ENCODE peak calls at places on chromosome 4, in seven cellular contexts. Y is OCI-LY7, A is left ventricle myocardium inferior, S is heart left ventricle, M is ascending aorta, K is astrocyte of the spinal cord, D is endodermal cell. X is an unnamed sample.

GRCh38 chr4:6885953-6886557 is 23.6 kb upstream of the TBC1D14 start:
- DNase-seq in K (peak), M (peak), D (no peak), A (peak), Y (peak), S (no peak), X (peak)

GRCh38 chr4:99447079-99447478 is 11.9 kb upstream of the ADH7 start:
- DNase-seq in Y (no peak), D (peak), K (peak), M (no peak), S (no peak), A (no peak), X (peak)

GRCh38 chr4:15131551-15131950 is 129.3 kb downstream of the CPEB2 start:
- DNase-seq in K (no peak), D (peak), S (no peak), A (no peak), M (no peak), Y (no peak), X (peak)

GRCh38 chr4:100299019-100299418 is 108.8 kb upstream of the DDIT4L start:
- DNase-seq in K (peak), S (no peak), A (no peak), Y (no peak), D (no peak), M (no peak), X (peak)

GRCh38 chr4:100168521-100168920 is 21.7 kb downstream of the DDIT4L start:
- DNase-seq in Y (no peak), D (no peak), M (no peak), K (no peak), S (no peak), A (no peak), X (peak)

GRCh38 chr4:189143255-189143654 is 797.4 kb upstream of the FRG1 start:
- DNase-seq in A (no peak), K (no peak), M (no peak), S (no peak), D (no peak), Y (no peak), X (peak)

GRCh38 chr4:183571350-183572076 is 66.7 kb downstream of the ING2 start:
- DNase-seq in Y (no peak), S (no peak), M (no peak), D (peak), A (no peak), K (peak), X (peak)

GRCh38 chr4:108779958-108780357 is 17.1 kb upstream of the ETNPPL start:
- DNase-seq in Y (no peak), M (no peak), A (no peak), S (no peak), D (no peak), K (no peak), X (no peak)

GRCh38 chr4:2364654-2365053 is 53.8 kb downstream of the ZFYVE28 start:
- DNase-seq in S (no peak), Y (no peak), M (no peak), A (peak), D (peak), K (peak), X (peak)

GRCh38 chr4:179586460-179586859 is 2144.2 kb upstream of the AGA start:
- DNase-seq in K (peak), D (no peak), S (no peak), M (no peak), A (no peak), Y (no peak), X (no peak)

GRCh38 chr4:113919611-113920010 is 59.8 kb downstream of the ARSJ start:
- DNase-seq in Y (no peak), A (no peak), D (no peak), K (peak), M (no peak), S (no peak), X (peak)

GRCh38 chr4:53981573-53981972 is 82.8 kb downstream of the CHIC2 start:
- DNase-seq in S (no peak), A (no peak), M (no peak), D (no peak), Y (no peak), K (no peak), X (no peak)

GRCh38 chr4:54228563-54229501 is at the start of gene PDGFRA:
- DNase-seq in K (peak), S (peak), A (peak), Y (no peak), M (no peak), D (peak), X (peak)

GRCh38 chr4:171846232-171846631 is 33.0 kb downstream of the GALNTL6 start:
- DNase-seq in K (peak), D (peak), A (no peak), M (no peak), S (no peak), Y (peak), X (peak)

GRCh38 chr4:182085051-182085480 is 158.1 kb upstream of the TENM3 start:
- DNase-seq in S (no peak), D (no peak), M (no peak), Y (no peak), A (no peak), K (peak), X (no peak)

GRCh38 chr4:20273793-20274192 is 22.1 kb downstream of the SLIT2 start:
- DNase-seq in M (no peak), K (peak), D (no peak), Y (no peak), S (no peak), A (no peak), X (no peak)

GRCh38 chr4:114146947-114147618 is 167.6 kb upstream of the ARSJ start:
- DNase-seq in Y (no peak), A (no peak), D (no peak), M (no peak), S (no peak), K (no peak), X (no peak)

GRCh38 chr4:81919810-81920209 is 448.1 kb upstream of the RASGEF1B start:
- DNase-seq in Y (no peak), D (peak), K (no peak), A (no peak), M (no peak), S (no peak), X (no peak)

GRCh38 chr4:81922271-81922775 is 450.6 kb upstream of the RASGEF1B start:
- DNase-seq in K (no peak), S (no peak), A (no peak), M (no peak), D (no peak), Y (no peak), X (no peak)

GRCh38 chr4:81921757-81922159 is 450.1 kb upstream of the RASGEF1B start:
- DNase-seq in S (no peak), D (peak), M (no peak), A (no peak), K (no peak), Y (peak), X (no peak)

GRCh38 chr4:81915430-81915829 is 443.7 kb upstream of the RASGEF1B start:
- DNase-seq in D (no peak), M (no peak), Y (no peak), K (no peak), A (no peak), S (no peak), X (no peak)

GRCh38 chr4:81919238-81919637 is 447.5 kb upstream of the RASGEF1B start:
- DNase-seq in K (no peak), Y (peak), D (peak), S (no peak), M (no peak), A (no peak), X (peak)
- TF ChIP-seq CTCF in K (peak), Y (peak), D (peak), S (no peak), M (no peak), A (peak), X (no peak)

DNA sequence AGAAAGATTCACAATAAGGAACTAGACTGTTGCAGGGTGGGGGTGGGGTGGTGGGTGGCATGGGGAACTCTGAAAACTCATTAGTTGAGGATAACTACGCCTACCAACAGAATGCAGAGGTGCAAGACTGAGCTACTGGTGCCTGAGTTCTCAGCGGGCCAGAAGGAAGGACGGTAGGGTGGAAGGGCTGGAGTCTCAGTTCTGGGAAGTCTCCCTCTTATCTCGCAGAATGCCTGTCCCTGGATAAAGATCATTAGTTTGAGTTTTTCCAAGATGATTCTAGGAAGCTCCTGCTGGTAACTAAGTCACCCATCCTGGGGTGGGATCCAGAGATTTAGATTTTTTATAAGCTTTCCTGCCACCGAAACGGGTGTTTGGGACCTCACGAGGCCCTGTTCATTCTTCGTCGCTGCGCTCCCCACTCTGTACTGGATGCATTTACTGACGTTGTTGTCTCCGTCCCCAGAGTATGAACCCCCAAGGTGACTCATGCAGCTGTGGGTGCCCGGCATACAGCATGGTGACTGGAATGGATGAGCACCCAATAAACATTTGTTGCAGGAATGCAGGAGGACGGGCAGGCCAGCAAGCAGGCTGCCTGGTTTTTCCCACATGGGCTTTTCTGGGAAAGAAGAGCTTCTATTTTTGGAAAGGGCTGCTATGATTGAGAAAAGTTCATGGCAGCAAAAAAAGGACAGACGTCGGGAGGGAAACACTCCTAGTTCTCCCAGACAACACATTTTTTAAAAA is 1.1 kb upstream of the SOD3 start:
- DNase-seq in K (no peak), Y (no peak), M (no peak), S (no peak), A (no peak), D (peak), X (peak)
- H3K4me3 ChIP-seq in K (no peak), Y (no peak), M (peak), S (peak), A (peak), D (no peak), X (no peak)

GRCh38 chr4:95156452-95156765 is 392.4 kb downstream of the UNC5C start:
- DNase-seq in M (no peak), K (no peak), D (no peak), S (no peak), A (no peak), Y (no peak), X (no peak)
- TF ChIP-seq CTCF in M (peak), K (no peak), D (no peak), S (no peak), A (no peak), Y (peak), X (no peak)

GRCh38 chr4:119050501-119051090 is 85.0 kb upstream of the MYOZ2 start:
- DNase-seq in A (no peak), M (no peak), D (no peak), S (no peak), K (no peak), Y (no peak), X (no peak)
- H3K4me3 ChIP-seq in A (no peak), M (no peak), D (no peak), S (no peak), K (no peak), Y (no peak), X (no peak)

GRCh38 chr4:79920454-79920853 is 152.6 kb downstream of the ANTXR2 start:
- DNase-seq in Y (no peak), K (no peak), A (no peak), M (no peak), D (no peak), S (no peak), X (no peak)

GRCh38 chr4:79918292-79918691 is 154.7 kb downstream of the ANTXR2 start:
- DNase-seq in M (no peak), A (no peak), D (no peak), K (no peak), S (no peak), Y (no peak), X (no peak)

GRCh38 chr4:79915276-79915675 is 157.8 kb downstream of the ANTXR2 start:
- DNase-seq in S (no peak), M (no peak), A (no peak), D (no peak), Y (no peak), K (no peak), X (no peak)

GRCh38 chr4:79913581-79913980 is 159.4 kb downstream of the ANTXR2 start:
- DNase-seq in S (no peak), A (no peak), K (peak), M (no peak), D (no peak), Y (no peak), X (peak)

GRCh38 chr4:79917246-79917645 is 155.8 kb downstream of the ANTXR2 start:
- DNase-seq in K (peak), Y (peak), A (no peak), M (no peak), S (no peak), D (peak), X (peak)
- TF ChIP-seq CTCF in K (peak), Y (peak), A (peak), M (no peak), S (peak), D (peak), X (peak)

GRCh38 chr4:186144596-186145569 is 40.4 kb downstream of the FAM149A start:
- DNase-seq in K (peak), A (peak), Y (no peak), S (peak), M (no peak), D (peak), X (peak)
- H3K4me3 ChIP-seq in K (peak), A (peak), Y (no peak), S (peak), M (peak), D (peak), X (peak)

DNA sequence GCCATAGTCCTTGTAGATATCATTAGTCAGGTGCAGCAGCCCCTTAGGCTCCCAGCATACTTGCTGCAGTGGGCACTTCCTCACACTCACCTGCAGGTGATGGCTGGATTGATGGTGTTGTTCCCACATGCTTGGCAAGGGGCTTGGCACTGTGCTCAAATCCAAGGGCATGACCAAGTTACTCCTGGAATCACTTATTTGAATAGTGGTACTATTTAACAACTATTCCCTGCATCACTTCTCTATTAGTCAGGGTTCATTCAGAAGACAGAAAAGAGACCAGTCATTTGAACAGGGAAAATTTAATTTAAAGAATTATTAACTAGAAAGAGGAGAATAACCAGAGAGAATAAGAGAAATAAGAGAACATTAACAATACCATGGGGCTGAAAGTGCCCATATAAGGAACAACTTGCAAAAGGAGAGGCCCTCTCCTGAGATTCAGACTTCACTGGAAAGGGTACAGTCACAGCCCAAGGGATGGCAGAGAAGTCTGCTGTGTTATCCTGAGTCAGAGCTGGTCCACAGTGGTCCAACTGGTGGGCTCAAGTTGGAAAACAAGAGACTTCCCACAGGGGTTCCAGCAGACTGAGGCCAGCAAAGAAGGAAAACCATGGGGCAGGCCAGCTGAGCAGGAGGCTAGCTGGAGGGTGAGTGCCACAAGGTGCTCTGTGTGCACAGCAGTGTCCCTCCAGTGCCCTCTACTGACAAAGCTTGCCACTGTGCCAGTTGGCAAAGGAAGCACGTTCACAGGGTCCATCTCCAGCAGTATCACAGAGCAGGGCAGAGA is 9.8 kb downstream of the SPP1 start:
- DNase-seq in A (peak), Y (peak), D (peak), S (peak), M (no peak), K (peak), X (peak)
- TF ChIP-seq CTCF in A (peak), Y (peak), D (peak), S (no peak), M (peak), K (peak), X (peak)

DNA sequence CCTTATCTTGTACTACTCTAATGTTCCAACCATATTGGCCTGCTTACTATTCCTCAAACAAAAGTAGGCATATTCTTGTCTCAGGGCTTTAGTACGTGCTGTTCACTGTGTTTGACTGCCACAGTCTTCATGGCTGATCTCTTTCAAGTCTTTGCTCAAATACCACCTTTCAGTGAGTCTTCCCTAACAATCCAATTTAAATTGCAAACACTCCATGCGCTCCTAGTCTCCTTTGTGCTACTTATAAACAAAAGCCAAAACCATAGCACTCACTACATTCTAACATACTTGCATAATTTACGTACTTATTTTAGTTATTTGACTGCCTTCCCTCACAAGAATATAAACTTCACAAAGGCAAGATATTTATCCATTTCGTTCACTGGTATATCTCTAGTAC is 1.7 kb upstream of the ART3 start:
- DNase-seq in D (no peak), Y (no peak), A (no peak), M (no peak), S (no peak), K (no peak), X (no peak)
- H3K4me3 ChIP-seq in D (no peak), Y (no peak), A (no peak), M (no peak), S (no peak), K (no peak), X (no peak)